ENCODE peak calls at places on chromosomes 5 and 9, in four cellular contexts. Q is transverse colon, N is tibial nerve, M is spleen. Y is an unnamed sample.

GRCh38 chr5:5583832-5584231 is 161.4 kb downstream of the ICE1 start:
- DNase-seq in M (no peak), N (no peak), Q (no peak), Y (no peak)

GRCh38 chr5:76522103-76522942 is 100.9 kb downstream of the F2RL2 start:
- DNase-seq in Q (no peak), N (no peak), M (no peak), Y (no peak)

GRCh38 chr5:109953821-109954220 is 264.1 kb downstream of the MAN2A1 start:
- DNase-seq in M (no peak), Q (no peak), N (no peak), Y (no peak)

GRCh38 chr5:73236541-73237128 is 63.6 kb downstream of the TMEM174 start:
- DNase-seq in M (no peak), Q (no peak), N (no peak), Y (no peak)

GRCh38 chr9:88791105-88791805 is 200.0 kb upstream of the S1PR3 start:
- DNase-seq in Q (no peak), M (no peak), N (peak; percentile 54), Y (no peak)

GRCh38 chr5:25858019-25858418 is 1180.4 kb downstream of the CDH9 start:
- DNase-seq in M (no peak), Q (no peak), N (no peak), Y (peak; percentile 60)

GRCh38 chr9:136618578-136619547 is 43.9 kb upstream of the EGFL7 start:
- DNase-seq in N (no peak), M (peak; percentile 94), Q (peak; percentile 55), Y (no peak)

GRCh38 chr5:111997308-111998159 is 240.5 kb upstream of the NREP start:
- DNase-seq in M (no peak), N (no peak), Q (no peak), Y (no peak)

GRCh38 chr5:7066471-7067235 is 329.3 kb upstream of the ADCY2 start:
- DNase-seq in N (no peak), M (no peak), Q (no peak), Y (no peak)

GRCh38 chr5:155050384-155051019 is 36.9 kb downstream of the KIF4B start:
- DNase-seq in M (no peak), N (no peak), Q (no peak), Y (no peak)

GRCh38 chr5:20654033-20654432 is 666.0 kb upstream of the CDH18 start:
- DNase-seq in M (no peak), Q (no peak), N (no peak), Y (no peak)

GRCh38 chr5:131386779-131387178 is 122.9 kb downstream of the CDC42SE2 start:
- DNase-seq in M (no peak), N (no peak), Q (no peak), Y (no peak)

GRCh38 chr5:73911761-73912393 is 285.9 kb downstream of the ARHGEF28 start:
- DNase-seq in Q (no peak), M (no peak), N (no peak), Y (no peak)

GRCh38 chr5:74953961-74954720 is 88.0 kb upstream of the FAM169A start:
- DNase-seq in N (no peak), M (no peak), Q (no peak), Y (no peak)

GRCh38 chr9:114370985-114371335 is 16.8 kb downstream of the AKNA start:
- DNase-seq in Q (no peak), N (no peak), M (peak; percentile 83), Y (no peak)

GRCh38 chr9:34392511-34392910 is 15.8 kb upstream of the MYORG start:
- DNase-seq in N (no peak), M (no peak), Q (no peak), Y (no peak)

GRCh38 chr5:172868924-172869565 is 35.0 kb downstream of the ERGIC1 start:
- DNase-seq in M (peak; percentile 64), Q (peak; percentile 67), N (peak; percentile 78), Y (peak; percentile 81)
- H3K4me1 ChIP-seq in M (peaks cover 52% of the 10 kb centered on the region), Q (peaks cover 60% of the 10 kb centered on the region), N (peaks cover 65% of the 10 kb centered on the region), Y (peaks cover 90% of the 10 kb centered on the region)

GRCh38 chr5:14240366-14240765 is 97.2 kb downstream of the TRIO start:
- DNase-seq in Q (no peak), N (no peak), M (no peak), Y (no peak)
- H3K36me3 ChIP-seq in Q (no peaks in the 10 kb centered on the region), N (no peaks in the 10 kb centered on the region), M (no peaks in the 10 kb centered on the region), Y (no peaks in the 10 kb centered on the region)

GRCh38 chr5:83572271-83572670 is 100.7 kb downstream of the VCAN start:
- DNase-seq in Q (no peak), N (no peak), M (no peak), Y (no peak)

GRCh38 chr5:83570916-83571315 is 99.4 kb downstream of the VCAN start:
- DNase-seq in M (no peak), N (no peak), Q (no peak), Y (no peak)

GRCh38 chr5:83563631-83564030 is 92.1 kb downstream of the VCAN start:
- DNase-seq in M (no peak), N (no peak), Q (no peak), Y (no peak)

GRCh38 chr5:83564069-83564749 is 92.7 kb downstream of the VCAN start:
- DNase-seq in M (no peak), N (no peak), Q (no peak), Y (no peak)

GRCh38 chr5:83567741-83568530 is 96.4 kb downstream of the VCAN start:
- DNase-seq in N (peak; percentile 16), Q (no peak), M (no peak), Y (no peak)
- TF ChIP-seq CTCF in N (no peak), Q (no peak), M (no peak), Y (no peak)

GRCh38 chr5:139769477-139769876 is 26.1 kb upstream of the PSD2 start:
- DNase-seq in Q (no peak), M (no peak), N (no peak), Y (no peak)
- H3K4me1 ChIP-seq in Q (peaks cover 8% of the 10 kb centered on the region), M (no peaks in the 10 kb centered on the region), N (no peaks in the 10 kb centered on the region), Y (peaks cover 9% of the 10 kb centered on the region)

DNA sequence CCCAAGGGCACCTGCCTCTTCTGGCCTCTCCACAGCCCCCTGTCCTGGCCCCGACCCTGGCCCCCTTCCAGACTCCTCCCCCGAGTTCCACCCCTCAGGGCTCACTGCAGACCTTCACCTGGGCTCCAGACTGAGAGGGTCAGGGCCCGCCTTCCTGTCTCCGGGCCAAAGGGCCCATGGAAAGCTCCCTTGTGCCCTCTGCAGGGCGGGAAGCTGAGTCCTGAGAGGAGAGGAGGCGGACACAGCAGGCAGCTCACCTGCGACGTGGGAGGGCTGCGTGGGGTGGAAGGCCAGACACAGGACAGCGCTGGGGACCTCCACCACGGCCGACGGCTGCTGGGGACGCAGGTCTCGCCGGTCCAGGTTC is 20.6 kb downstream of the DYNC2I2 start:
- DNase-seq in Q (peak; percentile 75), N (no peak), M (no peak), Y (peak; percentile 43)
- H3K36me3 ChIP-seq in Q (no peaks in the 10 kb centered on the region), N (peaks cover 69% of the 10 kb centered on the region), M (peaks cover 3% of the 10 kb centered on the region), Y (no peaks in the 10 kb centered on the region)

GRCh38 chr5:10021248-10021647 is 228.4 kb downstream of the ATPSCKMT start:
- DNase-seq in N (no peak), Q (no peak), M (no peak), Y (no peak)
- TF ChIP-seq CTCF in N (no peak), Q (no peak), M (no peak), Y (no peak)